ENCODE peak calls at places on chromosome 5, in six cellular contexts. One of them, this sample, is unnamed.

GRCh38 chr5:140331638-140332037 is 14.8 kb downstream of the HBEGF start:
- DNase-seq in A549: no peak
- DNase-seq in HepG2: no peak
- DNase-seq in K562: no peak
- DNase-seq in endothelial cell of umbilical vein: no peak
- DNase-seq in GM12878: no peak
- DNase-seq in this sample: no peak

GRCh38 chr5:173035904-173036707 is 20.0 kb upstream of the CREBRF start:
- DNase-seq in A549: no peak
- DNase-seq in HepG2: no peak
- DNase-seq in K562: no peak
- DNase-seq in endothelial cell of umbilical vein: peak; percentile 36
- DNase-seq in GM12878: peak; percentile 88
- DNase-seq in this sample: no peak

GRCh38 chr5:15959560-15960164 is 219.9 kb downstream of the MARCHF11 start:
- DNase-seq in A549: no peak
- DNase-seq in HepG2: no peak
- DNase-seq in K562: no peak
- DNase-seq in endothelial cell of umbilical vein: no peak
- DNase-seq in GM12878: no peak
- DNase-seq in this sample: no peak

GRCh38 chr5:1785062-1785461 is 14.6 kb downstream of the MRPL36 start:
- DNase-seq in A549: no peak
- DNase-seq in HepG2: no peak
- DNase-seq in K562: no peak
- DNase-seq in endothelial cell of umbilical vein: no peak
- DNase-seq in GM12878: no peak
- DNase-seq in this sample: no peak

GRCh38 chr5:18325431-18325830 is 691.2 kb downstream of the TAF11L14 start:
- DNase-seq in A549: no peak
- DNase-seq in HepG2: no peak
- DNase-seq in K562: no peak
- DNase-seq in endothelial cell of umbilical vein: no peak
- DNase-seq in GM12878: no peak
- DNase-seq in this sample: no peak

GRCh38 chr5:43730832-43731342 is 127.9 kb downstream of the NNT start:
- DNase-seq in A549: no peak
- DNase-seq in HepG2: no peak
- DNase-seq in K562: no peak
- DNase-seq in endothelial cell of umbilical vein: no peak
- DNase-seq in GM12878: no peak
- DNase-seq in this sample: no peak

GRCh38 chr5:159886312-159886711 is 30.0 kb upstream of the ADRA1B start:
- DNase-seq in A549: no peak
- DNase-seq in HepG2: no peak
- DNase-seq in K562: no peak
- DNase-seq in endothelial cell of umbilical vein: no peak
- DNase-seq in GM12878: no peak
- DNase-seq in this sample: no peak

GRCh38 chr5:139862313-139862712 is 66.7 kb downstream of the PSD2 start:
- DNase-seq in A549: no peak
- DNase-seq in HepG2: no peak
- DNase-seq in K562: peak; percentile 20
- DNase-seq in endothelial cell of umbilical vein: peak; percentile 14
- DNase-seq in GM12878: peak; percentile 23
- DNase-seq in this sample: no peak

GRCh38 chr5:99030871-99031440 is 102.1 kb upstream of the CHD1 start:
- DNase-seq in A549: no peak
- DNase-seq in HepG2: no peak
- DNase-seq in K562: no peak
- DNase-seq in endothelial cell of umbilical vein: no peak
- DNase-seq in GM12878: no peak
- DNase-seq in this sample: no peak

GRCh38 chr5:142960309-142960696 is 190.1 kb downstream of the ARHGAP26 start:
- DNase-seq in A549: peak; percentile 49
- DNase-seq in HepG2: peak; percentile 44
- DNase-seq in K562: no peak
- DNase-seq in endothelial cell of umbilical vein: peak; percentile 36
- DNase-seq in GM12878: no peak
- DNase-seq in this sample: peak; percentile 64

GRCh38 chr5:5315068-5315835 is 107.2 kb upstream of the ICE1 start:
- DNase-seq in A549: no peak
- DNase-seq in HepG2: no peak
- DNase-seq in K562: no peak
- DNase-seq in endothelial cell of umbilical vein: no peak
- DNase-seq in GM12878: no peak
- DNase-seq in this sample: no peak

GRCh38 chr5:135426102-135427082 is 20.8 kb downstream of the DCANP1 start:
- DNase-seq in A549: peak; percentile 65
- DNase-seq in HepG2: peak; percentile 66
- DNase-seq in K562: peak; percentile 73
- DNase-seq in endothelial cell of umbilical vein: peak; percentile 57
- DNase-seq in GM12878: peak; percentile 12
- DNase-seq in this sample: peak; percentile 89

GRCh38 chr5:100615362-100615761 is 80.2 kb downstream of the FAM174A start:
- DNase-seq in A549: no peak
- DNase-seq in HepG2: no peak
- DNase-seq in K562: no peak
- DNase-seq in endothelial cell of umbilical vein: no peak
- DNase-seq in GM12878: no peak
- DNase-seq in this sample: no peak

GRCh38 chr5:89200899-89201298 is 317.9 kb upstream of the MEF2C start:
- DNase-seq in A549: no peak
- DNase-seq in HepG2: no peak
- DNase-seq in K562: no peak
- DNase-seq in endothelial cell of umbilical vein: no peak
- DNase-seq in GM12878: no peak
- DNase-seq in this sample: no peak

GRCh38 chr5:73419414-73420390 is 28.9 kb downstream of the FOXD1 start:
- DNase-seq in A549: no peak
- DNase-seq in HepG2: no peak
- DNase-seq in K562: no peak
- DNase-seq in endothelial cell of umbilical vein: no peak
- DNase-seq in GM12878: no peak
- DNase-seq in this sample: no peak

GRCh38 chr5:141362719-141363118 is 1.2 kb upstream of the PCDHGA5 start:
- DNase-seq in A549: no peak
- DNase-seq in HepG2: no peak
- DNase-seq in K562: no peak
- DNase-seq in endothelial cell of umbilical vein: no peak
- DNase-seq in GM12878: no peak
- DNase-seq in this sample: no peak

GRCh38 chr5:2996248-2996647 is 244.8 kb upstream of the IRX2 start:
- DNase-seq in A549: no peak
- DNase-seq in HepG2: no peak
- DNase-seq in K562: no peak
- DNase-seq in endothelial cell of umbilical vein: no peak
- DNase-seq in GM12878: no peak
- DNase-seq in this sample: no peak

GRCh38 chr5:2381861-2382260 is 369.6 kb downstream of the IRX2 start:
- DNase-seq in A549: no peak
- DNase-seq in HepG2: no peak
- DNase-seq in K562: no peak
- DNase-seq in endothelial cell of umbilical vein: no peak
- DNase-seq in GM12878: no peak
- DNase-seq in this sample: no peak

GRCh38 chr5:32280656-32281081 is 32.1 kb downstream of the MTMR12 start:
- DNase-seq in A549: no peak
- DNase-seq in HepG2: no peak
- DNase-seq in K562: no peak
- DNase-seq in endothelial cell of umbilical vein: no peak
- DNase-seq in GM12878: peak; percentile 79
- DNase-seq in this sample: no peak

GRCh38 chr5:134252671-134253070 is 26.8 kb upstream of the PPP2CA start:
- DNase-seq in A549: peak; percentile 80
- DNase-seq in HepG2: peak; percentile 79
- DNase-seq in K562: no peak
- DNase-seq in endothelial cell of umbilical vein: peak; percentile 10
- DNase-seq in GM12878: no peak
- DNase-seq in this sample: no peak

GRCh38 chr5:178249191-178249989 is 16.8 kb upstream of the PHYKPL start:
- DNase-seq in A549: no peak
- DNase-seq in HepG2: no peak
- DNase-seq in K562: no peak
- DNase-seq in endothelial cell of umbilical vein: no peak
- DNase-seq in GM12878: no peak
- DNase-seq in this sample: peak; percentile 23

GRCh38 chr5:87787640-87788039 is 374.9 kb upstream of the CCNH start:
- DNase-seq in A549: no peak
- DNase-seq in HepG2: no peak
- DNase-seq in K562: no peak
- DNase-seq in endothelial cell of umbilical vein: no peak
- DNase-seq in GM12878: no peak
- DNase-seq in this sample: no peak

GRCh38 chr5:142785211-142785610 is 15.0 kb downstream of the ARHGAP26 start:
- DNase-seq in A549: no peak
- DNase-seq in HepG2: no peak
- DNase-seq in K562: no peak
- DNase-seq in endothelial cell of umbilical vein: no peak
- DNase-seq in GM12878: no peak
- DNase-seq in this sample: no peak

GRCh38 chr5:177453852-177454396 is 7.3 kb downstream of the PRR7 start:
- DNase-seq in A549: no peak
- DNase-seq in HepG2: no peak
- DNase-seq in K562: no peak
- DNase-seq in endothelial cell of umbilical vein: no peak
- DNase-seq in GM12878: no peak
- DNase-seq in this sample: no peak

GRCh38 chr5:367358-368130 is 46.0 kb downstream of the AHRR start:
- DNase-seq in A549: no peak
- DNase-seq in HepG2: no peak
- DNase-seq in K562: no peak
- DNase-seq in endothelial cell of umbilical vein: no peak
- DNase-seq in GM12878: no peak
- DNase-seq in this sample: no peak

GRCh38 chr5:96431376-96432244 is 1.4 kb downstream of the PCSK1 start:
- DNase-seq in A549: no peak
- DNase-seq in HepG2: no peak
- DNase-seq in K562: peak; percentile 38
- DNase-seq in endothelial cell of umbilical vein: no peak
- DNase-seq in GM12878: no peak
- DNase-seq in this sample: peak; percentile 80

GRCh38 chr5:78587775-78588291 is 60.7 kb downstream of the LHFPL2 start:
- DNase-seq in A549: no peak
- DNase-seq in HepG2: no peak
- DNase-seq in K562: peak; percentile 91
- DNase-seq in endothelial cell of umbilical vein: peak; percentile 17
- DNase-seq in GM12878: no peak
- DNase-seq in this sample: peak; percentile 79

GRCh38 chr5:67234671-67235176 is 38.1 kb upstream of the CD180 start:
- DNase-seq in A549: no peak
- DNase-seq in HepG2: peak; percentile 39
- DNase-seq in K562: peak; percentile 3
- DNase-seq in endothelial cell of umbilical vein: peak; percentile 95
- DNase-seq in GM12878: no peak
- DNase-seq in this sample: no peak

GRCh38 chr5:107486489-107486888 is 184.2 kb downstream of the EFNA5 start:
- DNase-seq in A549: no peak
- DNase-seq in HepG2: no peak
- DNase-seq in K562: no peak
- DNase-seq in endothelial cell of umbilical vein: no peak
- DNase-seq in GM12878: peak; percentile 48
- DNase-seq in this sample: peak; percentile 85
- TF ChIP-seq MAX in A549: no peak
- TF ChIP-seq MAX in HepG2: no peak
- TF ChIP-seq MAX in K562: no peak
- TF ChIP-seq MAX in endothelial cell of umbilical vein: no peak
- TF ChIP-seq MAX in GM12878: no peak
- TF ChIP-seq MAX in this sample: no peak

DNA sequence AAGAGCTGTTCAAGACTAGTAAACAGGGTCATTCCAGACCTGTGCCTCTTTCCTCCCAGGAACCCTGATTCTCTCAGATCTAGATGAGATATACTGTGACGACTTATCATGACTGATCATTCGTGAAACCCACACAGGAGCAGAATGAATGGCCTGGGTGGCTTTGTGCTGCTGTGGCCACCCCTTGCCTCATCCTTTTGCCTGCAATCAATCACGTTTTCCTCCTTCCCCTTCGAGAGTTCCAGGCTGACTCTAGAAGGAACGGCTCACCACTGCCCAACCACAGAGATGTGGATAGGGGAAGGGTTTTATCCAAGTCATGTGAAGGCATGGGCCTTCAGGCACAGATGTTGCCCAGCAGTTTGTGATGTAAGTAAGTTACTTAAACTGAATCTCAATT is 5.8 kb downstream of the ANXA6 start:
- DNase-seq in A549: no peak
- DNase-seq in HepG2: no peak
- DNase-seq in K562: no peak
- DNase-seq in endothelial cell of umbilical vein: no peak
- DNase-seq in GM12878: peak; percentile 61
- DNase-seq in this sample: peak; percentile 87
- H3K4me3 ChIP-seq in A549: no peak overlapping the region
- H3K4me3 ChIP-seq in HepG2: no peak overlapping the region
- H3K4me3 ChIP-seq in K562: no peak overlapping the region
- H3K4me3 ChIP-seq in endothelial cell of umbilical vein: no peak overlapping the region
- H3K4me3 ChIP-seq in GM12878: peak overlapping the region; percentile 57
- H3K4me3 ChIP-seq in this sample: no peak overlapping the region

GRCh38 chr5:30832519-30832918 is 361.0 kb upstream of the CDH6 start:
- DNase-seq in A549: no peak
- DNase-seq in HepG2: no peak
- DNase-seq in K562: no peak
- DNase-seq in endothelial cell of umbilical vein: no peak
- DNase-seq in GM12878: no peak
- DNase-seq in this sample: no peak
- TF ChIP-seq MYC in A549: no peak
- TF ChIP-seq MYC in HepG2: no peak
- TF ChIP-seq MYC in K562: no peak
- TF ChIP-seq MYC in endothelial cell of umbilical vein: no peak
- TF ChIP-seq MYC in GM12878: no peak
- TF ChIP-seq MYC in this sample: no peak

GRCh38 chr5:69331528-69332445 is 814 bp downstream of the CCDC125 start:
- DNase-seq in A549: no peak
- DNase-seq in HepG2: peak; percentile 86
- DNase-seq in K562: no peak
- DNase-seq in endothelial cell of umbilical vein: no peak
- DNase-seq in GM12878: no peak
- DNase-seq in this sample: peak; percentile 66
- TF ChIP-seq MAX in A549: no peak
- TF ChIP-seq MAX in HepG2: peak; percentile 23
- TF ChIP-seq MAX in K562: no peak
- TF ChIP-seq MAX in endothelial cell of umbilical vein: no peak
- TF ChIP-seq MAX in GM12878: no peak
- TF ChIP-seq MAX in this sample: no peak

GRCh38 chr5:132749506-132749905 is 2.3 kb downstream of the CCNI2 start:
- DNase-seq in A549: no peak
- DNase-seq in HepG2: no peak
- DNase-seq in K562: no peak
- DNase-seq in endothelial cell of umbilical vein: no peak
- DNase-seq in GM12878: no peak
- DNase-seq in this sample: no peak

GRCh38 chr5:132748522-132749000 is 1.3 kb downstream of the CCNI2 start:
- DNase-seq in A549: no peak
- DNase-seq in HepG2: no peak
- DNase-seq in K562: no peak
- DNase-seq in endothelial cell of umbilical vein: no peak
- DNase-seq in GM12878: no peak
- DNase-seq in this sample: no peak

GRCh38 chr5:132746592-132747063 is 598 bp upstream of the CCNI2 start:
- DNase-seq in A549: no peak
- DNase-seq in HepG2: no peak
- DNase-seq in K562: no peak
- DNase-seq in endothelial cell of umbilical vein: peak; percentile 50
- DNase-seq in GM12878: no peak
- DNase-seq in this sample: peak; percentile 41

GRCh38 chr5:132747064-132747692 is at the start of gene CCNI2:
- DNase-seq in A549: peak; percentile 65
- DNase-seq in HepG2: no peak
- DNase-seq in K562: no peak
- DNase-seq in endothelial cell of umbilical vein: peak; percentile 29
- DNase-seq in GM12878: no peak
- DNase-seq in this sample: peak; percentile 20

GRCh38 chr5:132747693-132748440 is 641 bp downstream of the CCNI2 start:
- DNase-seq in A549: no peak
- DNase-seq in HepG2: no peak
- DNase-seq in K562: no peak
- DNase-seq in endothelial cell of umbilical vein: no peak
- DNase-seq in GM12878: no peak
- DNase-seq in this sample: no peak
- H3K4me3 ChIP-seq in A549: peak overlapping the region; percentile 73
- H3K4me3 ChIP-seq in HepG2: no peak overlapping the region
- H3K4me3 ChIP-seq in K562: no peak overlapping the region
- H3K4me3 ChIP-seq in endothelial cell of umbilical vein: peak overlapping the region; percentile 34
- H3K4me3 ChIP-seq in GM12878: peak overlapping the region; percentile 72
- H3K4me3 ChIP-seq in this sample: no peak overlapping the region